ENCODE peak calls at places on chromosome 19, in five cellular contexts. S is sciatic nerve, M is non-pigmented ciliary epithelial cell, R is naive B cell, D is globus pallidus. J is an unnamed sample.

GRCh38 chr19:13329766-13330165 is 176.5 kb downstream of the CACNA1A start:
- DNase-seq in S (no peak), M (no peak), R (no peak), D (no peak), J (no peak)

GRCh38 chr19:11905928-11906327 is 18.3 kb downstream of the ZNF69 start:
- DNase-seq in S (no peak), M (no peak), R (no peak), D (no peak), J (no peak)

GRCh38 chr19:7888145-7888825 is at the start of gene LRRC8E:
- DNase-seq in S (no peak), M (no peak), R (no peak), D (no peak), J (no peak)

GRCh38 chr19:50376166-50377050 is at the start of gene NR1H2:
- DNase-seq in S (peak), M (peak), R (peak), D (peak), J (peak)

GRCh38 chr19:35557539-35558399 is 5.7 kb downstream of the ATP4A start:
- DNase-seq in S (peak), M (no peak), R (peak), D (no peak), J (peak)

GRCh38 chr19:13629687-13630357 is 123.5 kb upstream of the CACNA1A start:
- DNase-seq in S (no peak), M (no peak), R (no peak), D (no peak), J (no peak)

GRCh38 chr19:45097450-45097775 is 4.4 kb downstream of the PPP1R37 start:
- DNase-seq in S (no peak), M (no peak), R (no peak), D (no peak), J (no peak)

GRCh38 chr19:42529248-42529764 is 1.0 kb upstream of the CEACAM1 start:
- DNase-seq in S (peak), M (no peak), R (peak), D (peak), J (peak)

GRCh38 chr19:51131780-51132680 is 7.3 kb downstream of the SIGLEC9 start:
- DNase-seq in S (peak), M (no peak), R (no peak), D (peak), J (peak)

GRCh38 chr19:3693030-3693925 is 7.0 kb downstream of the PIP5K1C start:
- DNase-seq in S (no peak), M (no peak), R (no peak), D (no peak), J (no peak)

GRCh38 chr19:3818479-3818878 is 32.3 kb upstream of the MATK start:
- DNase-seq in S (no peak), M (peak), R (no peak), D (no peak), J (no peak)

GRCh38 chr19:3268326-3268725 is 43.9 kb downstream of the CELF5 start:
- DNase-seq in S (no peak), M (no peak), R (no peak), D (peak), J (no peak)

GRCh38 chr19:10230155-10230903 is 802 bp downstream of the S1PR2 start:
- DNase-seq in S (peak), M (no peak), R (peak), D (no peak), J (peak)

GRCh38 chr19:13024126-13024957 is 29.1 kb downstream of the NFIX start:
- DNase-seq in S (no peak), M (no peak), R (no peak), D (peak), J (no peak)

GRCh38 chr19:13604902-13605586 is 98.8 kb upstream of the CACNA1A start:
- DNase-seq in S (no peak), M (no peak), R (no peak), D (no peak), J (no peak)

GRCh38 chr19:18590273-18591272 is 2.0 kb downstream of the REX1BD start:
- DNase-seq in S (peak), M (peak), R (no peak), D (peak), J (no peak)

GRCh38 chr19:46373573-46374359 is 26.9 kb downstream of the PPP5C start:
- DNase-seq in S (peak), M (no peak), R (no peak), D (no peak), J (no peak)

GRCh38 chr19:50415661-50416033 is 3.1 kb upstream of the SPIB start:
- DNase-seq in S (no peak), M (no peak), R (peak), D (no peak), J (no peak)

GRCh38 chr19:50313812-50314536 is 15.2 kb downstream of the KCNC3 start:
- DNase-seq in S (no peak), M (no peak), R (no peak), D (no peak), J (no peak)

J was measured in naive thymus-derived CD4-positive, alpha-beta T cell.